ENCODE peak calls at places on chromosomes 16 and 17, in four cellular contexts. One of them, this sample, is unnamed.

GRCh38 chr17:42985225-42985624 is 4.9 kb downstream of the RUNDC1 start:
- DNase-seq in cardiac fibroblast: no peak
- DNase-seq in astrocyte of the cerebellum: no peak
- DNase-seq in osteoblast: peak
- DNase-seq in this sample: no peak

GRCh38 chr17:77320046-77320445 is 179.3 kb downstream of the SEC14L1 start:
- DNase-seq in cardiac fibroblast: peak
- DNase-seq in astrocyte of the cerebellum: no peak
- DNase-seq in osteoblast: peak
- DNase-seq in this sample: peak

GRCh38 chr16:17638134-17638533 is 167.4 kb upstream of the XYLT1 start:
- DNase-seq in cardiac fibroblast: no peak
- DNase-seq in astrocyte of the cerebellum: no peak
- DNase-seq in osteoblast: no peak
- DNase-seq in this sample: no peak

GRCh38 chr17:32259596-32259995 is 6.0 kb upstream of the RHBDL3 start:
- DNase-seq in cardiac fibroblast: peak
- DNase-seq in astrocyte of the cerebellum: peak
- DNase-seq in osteoblast: peak
- DNase-seq in this sample: peak

GRCh38 chr17:78763561-78763960 is 18.5 kb downstream of the CYTH1 start:
- DNase-seq in cardiac fibroblast: no peak
- DNase-seq in astrocyte of the cerebellum: peak
- DNase-seq in osteoblast: no peak
- DNase-seq in this sample: peak

GRCh38 chr16:19115148-19116021 is 1.6 kb downstream of the ITPRIPL2 start:
- DNase-seq in cardiac fibroblast: no peak
- DNase-seq in astrocyte of the cerebellum: no peak
- DNase-seq in osteoblast: no peak
- DNase-seq in this sample: no peak

GRCh38 chr17:246226-246625 is 64.8 kb upstream of the DOC2B start:
- DNase-seq in cardiac fibroblast: no peak
- DNase-seq in astrocyte of the cerebellum: no peak
- DNase-seq in osteoblast: no peak
- DNase-seq in this sample: no peak

GRCh38 chr16:84699147-84699711 is 571 bp upstream of the USP10 start:
- DNase-seq in cardiac fibroblast: no peak
- DNase-seq in astrocyte of the cerebellum: no peak
- DNase-seq in osteoblast: peak
- DNase-seq in this sample: no peak

GRCh38 chr17:15270628-15271381 is 5.7 kb upstream of the PMP22 start:
- DNase-seq in cardiac fibroblast: no peak
- DNase-seq in astrocyte of the cerebellum: no peak
- DNase-seq in osteoblast: no peak
- DNase-seq in this sample: no peak

GRCh38 chr17:15092762-15093161 is 172.4 kb downstream of the PMP22 start:
- DNase-seq in cardiac fibroblast: no peak
- DNase-seq in astrocyte of the cerebellum: no peak
- DNase-seq in osteoblast: peak
- DNase-seq in this sample: peak

GRCh38 chr16:87317766-87318121 is 552 bp upstream of the C16orf95 start:
- DNase-seq in cardiac fibroblast: peak
- DNase-seq in astrocyte of the cerebellum: no peak
- DNase-seq in osteoblast: peak
- DNase-seq in this sample: peak

GRCh38 chr17:32502013-32502412 is 15.2 kb downstream of the CDK5R1 start:
- DNase-seq in cardiac fibroblast: no peak
- DNase-seq in astrocyte of the cerebellum: no peak
- DNase-seq in osteoblast: no peak
- DNase-seq in this sample: no peak

GRCh38 chr17:44361292-44362055 is 2.2 kb downstream of the FAM171A2 start:
- DNase-seq in cardiac fibroblast: no peak
- DNase-seq in astrocyte of the cerebellum: no peak
- DNase-seq in osteoblast: peak
- DNase-seq in this sample: no peak

GRCh38 chr17:27818311-27819170 is 18.2 kb upstream of the NOS2 start:
- DNase-seq in cardiac fibroblast: peak
- DNase-seq in astrocyte of the cerebellum: no peak
- DNase-seq in osteoblast: no peak
- DNase-seq in this sample: no peak

GRCh38 chr17:12990041-12990808 is 27.6 kb downstream of the ELAC2 start:
- DNase-seq in cardiac fibroblast: no peak
- DNase-seq in astrocyte of the cerebellum: no peak
- DNase-seq in osteoblast: peak
- DNase-seq in this sample: no peak

GRCh38 chr17:7313028-7313889 is 1.9 kb downstream of the GPS2 start:
- DNase-seq in cardiac fibroblast: no peak
- DNase-seq in astrocyte of the cerebellum: no peak
- DNase-seq in osteoblast: peak
- DNase-seq in this sample: no peak

GRCh38 chr16:81797443-81797842 is 18.4 kb downstream of the PLCG2 start:
- DNase-seq in cardiac fibroblast: no peak
- DNase-seq in astrocyte of the cerebellum: no peak
- DNase-seq in osteoblast: no peak
- DNase-seq in this sample: no peak

GRCh38 chr17:6948562-6948961 is 47.3 kb upstream of the ALOX12 start:
- DNase-seq in cardiac fibroblast: no peak
- DNase-seq in astrocyte of the cerebellum: no peak
- DNase-seq in osteoblast: no peak
- DNase-seq in this sample: no peak

GRCh38 chr16:8547756-8548155 is 42.6 kb downstream of the TMEM114 start:
- DNase-seq in cardiac fibroblast: no peak
- DNase-seq in astrocyte of the cerebellum: no peak
- DNase-seq in osteoblast: no peak
- DNase-seq in this sample: no peak

GRCh38 chr17:57810740-57811632 is 38.9 kb downstream of the MRPS23 start:
- DNase-seq in cardiac fibroblast: peak
- DNase-seq in astrocyte of the cerebellum: peak
- DNase-seq in osteoblast: peak
- DNase-seq in this sample: peak

GRCh38 chr17:62085511-62086408 is 20.7 kb upstream of the MED13 start:
- DNase-seq in cardiac fibroblast: peak
- DNase-seq in astrocyte of the cerebellum: no peak
- DNase-seq in osteoblast: peak
- DNase-seq in this sample: no peak

GRCh38 chr16:23072084-23072599 is 77.1 kb downstream of the USP31 start:
- DNase-seq in cardiac fibroblast: peak
- DNase-seq in astrocyte of the cerebellum: peak
- DNase-seq in osteoblast: peak
- DNase-seq in this sample: peak

GRCh38 chr17:59652119-59652518 is 32.4 kb downstream of the CLTC start:
- DNase-seq in cardiac fibroblast: peak
- DNase-seq in astrocyte of the cerebellum: no peak
- DNase-seq in osteoblast: no peak
- DNase-seq in this sample: peak

DNA sequence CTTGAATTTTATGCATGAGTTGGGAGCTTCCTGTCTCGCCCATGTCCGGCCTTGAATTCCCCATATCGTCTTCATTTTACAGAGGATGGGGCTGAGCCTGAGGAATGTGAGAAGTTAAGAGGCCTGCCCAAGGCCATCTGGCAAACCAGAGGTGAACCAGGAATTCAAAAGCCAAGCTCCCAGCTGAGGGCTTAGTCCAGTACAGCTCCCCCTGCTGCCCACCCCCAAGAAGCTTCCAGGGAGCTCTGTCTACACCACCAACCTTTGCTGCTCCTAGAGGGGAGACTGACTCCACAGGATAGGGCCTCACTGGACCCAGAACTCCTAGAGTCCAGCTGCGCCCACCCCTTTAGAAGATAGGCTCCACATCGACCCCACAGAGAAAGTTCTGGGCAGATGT is 20.7 kb upstream of the C16orf78 start:
- DNase-seq in cardiac fibroblast: peak
- DNase-seq in astrocyte of the cerebellum: no peak
- DNase-seq in osteoblast: no peak
- DNase-seq in this sample: peak
- TF ChIP-seq CTCF in cardiac fibroblast: peak
- TF ChIP-seq CTCF in astrocyte of the cerebellum: peak
- TF ChIP-seq CTCF in osteoblast: peak
- TF ChIP-seq CTCF in this sample: peak

GRCh38 chr17:41486809-41487530 is 2.7 kb downstream of the KRT36 start:
- DNase-seq in cardiac fibroblast: no peak
- DNase-seq in astrocyte of the cerebellum: no peak
- DNase-seq in osteoblast: no peak
- DNase-seq in this sample: no peak
- TF ChIP-seq CTCF in cardiac fibroblast: peak
- TF ChIP-seq CTCF in astrocyte of the cerebellum: peak
- TF ChIP-seq CTCF in osteoblast: peak
- TF ChIP-seq CTCF in this sample: peak

DNA sequence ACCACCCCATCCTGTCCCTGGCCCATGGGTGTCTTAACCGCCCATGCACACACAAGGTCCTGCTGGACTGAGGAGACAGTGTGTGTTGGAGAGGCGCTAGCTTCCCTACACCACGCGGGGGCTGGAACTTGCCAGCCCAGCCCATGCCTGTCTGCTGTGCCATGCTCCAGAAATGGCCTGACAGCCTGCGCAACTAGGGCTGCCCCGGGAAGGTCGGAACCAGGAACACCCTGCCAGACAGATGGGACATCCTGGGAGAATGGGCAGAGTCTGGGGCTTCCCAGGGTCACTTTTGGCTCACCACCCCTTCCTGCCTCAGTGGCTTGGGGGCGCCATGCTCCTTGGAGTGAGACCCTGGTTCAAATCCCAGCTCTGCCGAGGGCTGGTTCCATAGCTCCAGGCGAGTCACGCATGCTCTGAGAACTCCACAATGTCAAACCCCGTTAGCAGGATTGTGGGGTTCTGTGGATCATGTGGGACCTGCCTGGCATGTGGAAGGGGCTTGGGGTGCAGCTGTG is 36.2 kb downstream of the SREBF1 start:
- DNase-seq in cardiac fibroblast: no peak
- DNase-seq in astrocyte of the cerebellum: no peak
- DNase-seq in osteoblast: no peak
- DNase-seq in this sample: no peak
- TF ChIP-seq CTCF in cardiac fibroblast: no peak
- TF ChIP-seq CTCF in astrocyte of the cerebellum: no peak
- TF ChIP-seq CTCF in osteoblast: no peak
- TF ChIP-seq CTCF in this sample: no peak

GRCh38 chr16:83781-84615 is 6.0 kb downstream of the MPG start:
- DNase-seq in cardiac fibroblast: peak
- DNase-seq in astrocyte of the cerebellum: no peak
- DNase-seq in osteoblast: peak
- DNase-seq in this sample: peak
- TF ChIP-seq CTCF in cardiac fibroblast: peak
- TF ChIP-seq CTCF in astrocyte of the cerebellum: no peak
- TF ChIP-seq CTCF in osteoblast: no peak
- TF ChIP-seq CTCF in this sample: no peak

This sample was measured in choroid plexus epithelial cell.